ENCODE peak calls at places on chromosomes 2 and 18, in eight cellular contexts. K is stimulated activated CD4-positive, alpha-beta T cell treated with anti-CD3 and anti-CD28 coated beads, Interleukin-1b, Interleukin-23, amount 100 ng/mL, for 4 hours; Y is activated CD4-positive, CD25-positive, alpha-beta regulatory T cell; J is activated T-helper 1 cell treated with Interleukin-2 at 50 U/mL for 16 hours; P is effector CD4-positive, alpha-beta T cell; A is spleen; O is nephron progenitor cell; H is GM23338. G is an unnamed sample.

GRCh38 chr2:17506736-17507616 is 11.3 kb downstream of the RAD51AP2 start:
- DNase-seq in K (no peak), Y (no peak), J (no peak), P (no peak), A (no peak), O (no peak), H (no peak), G (no peak)

GRCh38 chr18:23619388-23619873 is 33.1 kb upstream of the NPC1 start:
- DNase-seq in K (no peak), Y (no peak), J (no peak), P (no peak), A (peak; percentile 76), O (peak; percentile 63), H (peak; percentile 70), G (no peak)

GRCh38 chr18:456361-456821 is 44.1 kb downstream of the COLEC12 start:
- DNase-seq in K (no peak), Y (no peak), J (no peak), P (no peak), A (no peak), O (no peak), H (no peak), G (no peak)

GRCh38 chr18:631560-631959 is 25.9 kb upstream of the TYMS start:
- DNase-seq in K (no peak), Y (no peak), J (no peak), P (no peak), A (no peak), O (no peak), H (no peak), G (no peak)

GRCh38 chr2:19839438-19839837 is 62.3 kb downstream of the TTC32 start:
- DNase-seq in K (no peak), Y (no peak), J (no peak), P (no peak), A (no peak), O (no peak), H (no peak), G (no peak)

GRCh38 chr18:23981369-23981768 is 33.2 kb upstream of the TTC39C start:
- DNase-seq in K (no peak), Y (no peak), J (no peak), P (no peak), A (no peak), O (peak; percentile 25), H (no peak), G (no peak)

GRCh38 chr18:26655614-26656400 is 107.5 kb upstream of the KCTD1 start:
- DNase-seq in K (no peak), Y (no peak), J (no peak), P (no peak), A (no peak), O (peak; percentile 68), H (peak; percentile 86), G (no peak)

GRCh38 chr18:50578030-50578429 is 18.1 kb downstream of the MAPK4 start:
- DNase-seq in K (no peak), Y (no peak), J (no peak), P (no peak), A (no peak), O (no peak), H (no peak), G (no peak)

GRCh38 chr2:33215983-33216382 is 260.5 kb upstream of the RASGRP3 start:
- DNase-seq in K (no peak), Y (no peak), J (no peak), P (no peak), A (no peak), O (no peak), H (no peak), G (no peak)

GRCh38 chr18:24754572-24754971 is 294.1 kb downstream of the HRH4 start:
- DNase-seq in K (no peak), Y (no peak), J (no peak), P (no peak), A (no peak), O (no peak), H (no peak), G (no peak)

GRCh38 chr18:61738488-61738887 is 154.3 kb downstream of the RNF152 start:
- DNase-seq in K (no peak), Y (no peak), J (no peak), P (no peak), A (no peak), O (no peak), H (no peak), G (no peak)

GRCh38 chr2:10978112-10978670 is 66.5 kb downstream of the KCNF1 start:
- DNase-seq in K (no peak), Y (no peak), J (no peak), P (no peak), A (no peak), O (no peak), H (no peak), G (no peak)

GRCh38 chr2:157479081-157480027 is 35.5 kb upstream of the CYTIP start:
- DNase-seq in K (no peak), Y (no peak), J (no peak), P (no peak), A (no peak), O (no peak), H (no peak), G (no peak)

GRCh38 chr18:32060026-32060425 is 31.6 kb upstream of the RNF138 start:
- DNase-seq in K (no peak), Y (no peak), J (no peak), P (no peak), A (no peak), O (no peak), H (no peak), G (no peak)

GRCh38 chr2:217150236-217150635 is 290.4 kb upstream of the TNP1 start:
- DNase-seq in K (no peak), Y (no peak), J (no peak), P (no peak), A (no peak), O (no peak), H (no peak), G (no peak)

GRCh38 chr2:229974271-229974670 is 52.0 kb downstream of the FBXO36 start:
- DNase-seq in K (no peak), Y (no peak), J (no peak), P (no peak), A (no peak), O (no peak), H (peak; percentile 35), G (no peak)

GRCh38 chr2:154455871-154456270 is 242.6 kb upstream of the KCNJ3 start:
- DNase-seq in K (no peak), Y (no peak), J (no peak), P (no peak), A (no peak), O (no peak), H (no peak), G (no peak)

GRCh38 chr2:60106836-60107529 is 446.5 kb downstream of the BCL11A start:
- DNase-seq in K (no peak), Y (no peak), J (no peak), P (no peak), A (no peak), O (no peak), H (no peak), G (no peak)

GRCh38 chr2:19982268-19982667 is 7.6 kb downstream of the WDR35 start:
- DNase-seq in K (no peak), Y (no peak), J (no peak), P (no peak), A (no peak), O (no peak), H (no peak), G (no peak)

GRCh38 chr18:48996901-48997463 is 46.2 kb upstream of the SMAD7 start:
- DNase-seq in K (no peak), Y (no peak), J (no peak), P (peak; percentile 11), A (no peak), O (no peak), H (no peak), G (no peak)

GRCh38 chr2:45964226-45964841 is 312.9 kb downstream of the PRKCE start:
- DNase-seq in K (no peak), Y (no peak), J (no peak), P (no peak), A (peak; percentile 80), O (no peak), H (no peak), G (no peak)

GRCh38 chr2:98479959-98480524 is 35.4 kb downstream of the INPP4A start:
- DNase-seq in K (no peak), Y (no peak), J (no peak), P (peak; percentile 37), A (peak; percentile 79), O (no peak), H (peak; percentile 30), G (no peak)

GRCh38 chr2:84833481-84834150 is 47.3 kb downstream of the TRABD2A start:
- DNase-seq in K (no peak), Y (no peak), J (no peak), P (no peak), A (peak; percentile 74), O (no peak), H (no peak), G (no peak)

GRCh38 chr2:144253743-144254142 is 266.2 kb downstream of the ZEB2 start:
- DNase-seq in K (no peak), Y (no peak), J (no peak), P (no peak), A (no peak), O (no peak), H (no peak), G (no peak)

GRCh38 chr2:189613650-189614420 is 33.2 kb upstream of the SLC40A1 start:
- DNase-seq in K (no peak), Y (no peak), J (no peak), P (no peak), A (no peak), O (no peak), H (no peak), G (no peak)

GRCh38 chr18:11857177-11857887 is 6.1 kb downstream of the CHMP1B start:
- DNase-seq in K (no peak), Y (no peak), J (no peak), P (no peak), A (peak; percentile 36), O (peak; percentile 56), H (peak; percentile 78), G (no peak)

GRCh38 chr2:192267484-192267883 is 72.8 kb upstream of the TMEFF2 start:
- DNase-seq in K (no peak), Y (no peak), J (no peak), P (no peak), A (no peak), O (no peak), H (no peak), G (no peak)

GRCh38 chr18:8816805-8817204 is 111.4 kb downstream of the MTCL1 start:
- DNase-seq in K (no peak), Y (no peak), J (no peak), P (no peak), A (no peak), O (no peak), H (no peak), G (no peak)

GRCh38 chr2:235055891-235056516 is 104.2 kb downstream of the SH3BP4 start:
- DNase-seq in K (no peak), Y (no peak), J (no peak), P (no peak), A (no peak), O (no peak), H (peak; percentile 82), G (no peak)

GRCh38 chr18:987325-988186 is 82.9 kb downstream of the ADCYAP1 start:
- DNase-seq in K (no peak), Y (no peak), J (no peak), P (no peak), A (no peak), O (no peak), H (no peak), G (no peak)

GRCh38 chr18:25077933-25078707 is 273.8 kb downstream of the ZNF521 start:
- DNase-seq in K (no peak), Y (no peak), J (no peak), P (no peak), A (no peak), O (no peak), H (no peak), G (no peak)

GRCh38 chr2:99832921-99833320 is 309.5 kb downstream of the AFF3 start:
- DNase-seq in K (no peak), Y (no peak), J (no peak), P (no peak), A (no peak), O (no peak), H (no peak), G (no peak)